ENCODE peak calls at places on chromosomes 1 and 21, in six cellular contexts. S is cardiac fibroblast, E is OCI-LY7, R is fibroblast of lung, X is gastrocnemius medialis, U is spleen. V is an unnamed sample.

GRCh38 chr1:157798211-157798610 is 21.3 kb upstream of the FCRL2 start:
- DNase-seq in R (no peak), S (no peak), U (no peak), X (no peak), E (peak), V (no peak)

GRCh38 chr1:59631561-59631960 is 183.2 kb upstream of the HOOK1 start:
- DNase-seq in X (no peak), R (no peak), E (no peak), S (no peak), U (no peak), V (no peak)

GRCh38 chr1:158037876-158038359 is 44.5 kb downstream of the KIRREL1 start:
- DNase-seq in S (peak), X (no peak), U (no peak), E (no peak), R (peak), V (no peak)

GRCh38 chr1:88700383-88701013 is 16.4 kb downstream of the PKN2 start:
- DNase-seq in S (no peak), U (no peak), X (no peak), R (no peak), E (no peak), V (no peak)

GRCh38 chr21:16770279-16770678 is 742.6 kb upstream of the CXADR start:
- DNase-seq in U (no peak), X (no peak), S (no peak), R (peak), E (no peak), V (no peak)

GRCh38 chr1:8411803-8412182 is 93.9 kb downstream of the SLC45A1 start:
- DNase-seq in S (no peak), E (no peak), U (no peak), X (no peak), R (no peak), V (no peak)

GRCh38 chr1:150165622-150166612 is 16.2 kb downstream of the PLEKHO1 start:
- DNase-seq in U (no peak), S (peak), X (no peak), R (peak), E (peak), V (peak)

GRCh38 chr1:232635778-232636356 is 5.9 kb upstream of the SIPA1L2 start:
- DNase-seq in X (no peak), U (no peak), R (peak), S (peak), E (peak), V (peak)

GRCh38 chr1:32393832-32394140 is 455 bp downstream of the BSDC1 start:
- DNase-seq in R (no peak), X (peak), E (peak), U (no peak), S (no peak), V (no peak)

GRCh38 chr1:150235436-150235851 is 468 bp downstream of the ANP32E start:
- DNase-seq in X (no peak), S (no peak), E (peak), U (no peak), R (peak), V (peak)

GRCh38 chr1:66371233-66372005 is 162.5 kb upstream of the SGIP1 start:
- DNase-seq in X (no peak), E (no peak), S (peak), R (peak), U (no peak), V (no peak)

GRCh38 chr1:199172286-199173124 is 533.7 kb downstream of the PTPRC start:
- DNase-seq in S (peak), E (no peak), R (peak), X (no peak), U (no peak), V (no peak)

GRCh38 chr1:39677645-39678044 is 5.7 kb upstream of the NT5C1A start:
- DNase-seq in E (no peak), X (no peak), R (no peak), S (no peak), U (no peak), V (no peak)

GRCh38 chr1:183416850-183417690 is 1.1 kb downstream of the NMNAT2 start:
- DNase-seq in X (no peak), E (no peak), U (peak), S (peak), R (peak), V (no peak)

GRCh38 chr1:178530037-178530402 is 17.1 kb downstream of the TEX35 start:
- DNase-seq in S (peak), R (peak), X (no peak), U (peak), E (no peak), V (no peak)

GRCh38 chr1:82704393-82704792 is 903.7 kb downstream of the ADGRL2 start:
- DNase-seq in X (no peak), S (no peak), U (no peak), E (no peak), R (no peak), V (no peak)

GRCh38 chr1:208247696-208248095 is 3.5 kb upstream of the PLXNA2 start:
- DNase-seq in R (no peak), S (no peak), U (no peak), E (no peak), X (no peak), V (no peak)

GRCh38 chr1:177902151-177902765 is 67.6 kb downstream of the SEC16B start:
- DNase-seq in U (no peak), R (no peak), X (no peak), S (no peak), E (no peak), V (no peak)

GRCh38 chr1:56585985-56586384 is 6.6 kb upstream of the PLPP3 start:
- DNase-seq in X (no peak), E (no peak), S (no peak), U (no peak), R (no peak), V (no peak)

GRCh38 chr1:228508253-228508652 is 21.1 kb downstream of the RNF187 start:
- DNase-seq in X (no peak), U (no peak), E (no peak), S (no peak), R (no peak), V (no peak)

GRCh38 chr21:28230559-28230958 is 762.1 kb downstream of the LTN1 start:
- DNase-seq in R (no peak), X (no peak), S (peak), E (no peak), U (no peak), V (no peak)

GRCh38 chr21:28233536-28234220 is 759.0 kb downstream of the LTN1 start:
- DNase-seq in X (no peak), U (no peak), E (no peak), R (no peak), S (no peak), V (no peak)

GRCh38 chr21:28239345-28239744 is 753.3 kb downstream of the LTN1 start:
- DNase-seq in S (peak), U (no peak), E (no peak), R (no peak), X (no peak), V (no peak)

GRCh38 chr21:28237661-28238060 is 755.0 kb downstream of the LTN1 start:
- DNase-seq in U (no peak), R (no peak), S (no peak), X (peak), E (no peak), V (no peak)

GRCh38 chr21:28235169-28235892 is 757.3 kb downstream of the LTN1 start:
- DNase-seq in E (no peak), S (no peak), R (no peak), U (no peak), X (no peak), V (no peak)
- TF ChIP-seq CTCF in E (no peak), S (peak), R (peak), U (peak), X (no peak), V (no peak)

DNA sequence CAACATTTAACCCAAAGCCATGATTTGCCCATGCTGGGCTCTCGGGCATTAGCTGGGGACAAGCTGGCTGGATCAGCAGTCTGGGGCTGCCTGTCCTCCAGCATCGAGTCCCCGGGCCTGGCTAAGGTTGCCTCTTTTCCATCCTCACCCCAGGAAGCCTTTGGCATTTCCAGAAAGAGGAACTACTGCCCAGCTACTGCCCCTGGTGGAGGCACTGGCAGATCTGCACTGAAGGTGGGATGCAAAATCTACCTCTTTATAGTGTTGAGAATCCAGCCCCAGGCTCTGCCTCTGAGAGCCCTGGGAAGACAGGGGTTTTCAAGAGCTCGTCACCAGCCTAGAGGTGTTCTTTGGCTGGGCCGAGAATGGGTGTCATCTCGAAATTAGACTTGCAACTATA is 635.9 kb downstream of the MATN1 start:
- DNase-seq in S (no peak), R (no peak), X (no peak), U (no peak), E (peak), V (no peak)
- TF ChIP-seq CTCF in S (no peak), R (no peak), X (no peak), U (no peak), E (peak), V (no peak)

GRCh38 chr21:42198949-42199348 is 20.0 kb upstream of the ABCG1 start:
- DNase-seq in U (no peak), X (no peak), S (no peak), R (no peak), E (peak), V (no peak)
- TF ChIP-seq CTCF in U (no peak), X (no peak), S (no peak), R (no peak), E (no peak), V (no peak)

GRCh38 chr1:9689971-9690381 is 38.4 kb downstream of the PIK3CD start:
- DNase-seq in S (no peak), R (peak), U (peak), X (no peak), E (no peak), V (no peak)
- TF ChIP-seq CTCF in S (peak), R (peak), U (no peak), X (no peak), E (no peak), V (no peak)